ENCODE peak calls at places on chromosomes 16 and 17, in seven cellular contexts. X is lower lobe of right lung; J is OCI-LY7; R is kidney epithelial cell; O is endodermal cell; P is tibial nerve; Y is CD8-positive, alpha-beta T cell. N is an unnamed sample.

GRCh38 chr17:6556121-6557039 is at the start of gene PITPNM3:
- DNase-seq in X (peak; percentile 63), J (no peak), R (no peak), O (peak; percentile 80), P (no peak), Y (no peak), N (no peak)

GRCh38 chr16:66603537-66604375 is 748 bp upstream of the CMTM3 start:
- DNase-seq in X (peak; percentile 76), J (peak; percentile 75), R (no peak), O (no peak), P (peak; percentile 51), Y (peak; percentile 51), N (peak; percentile 88)

GRCh38 chr17:50346313-50347086 is 574 bp downstream of the XYLT2 start:
- DNase-seq in X (peak; percentile 73), J (no peak), R (no peak), O (peak; percentile 89), P (no peak), Y (no peak), N (no peak)

GRCh38 chr16:83588070-83588469 is 219.7 kb upstream of the HSBP1 start:
- DNase-seq in X (no peak), J (no peak), R (no peak), O (no peak), P (no peak), Y (no peak), N (no peak)

GRCh38 chr17:61401280-61402072 is 1.8 kb downstream of the TBX2 start:
- DNase-seq in X (no peak), J (no peak), R (no peak), O (peak; percentile 72), P (no peak), Y (no peak), N (no peak)

GRCh38 chr16:56314244-56314850 is 111.0 kb downstream of the AMFR start:
- DNase-seq in X (no peak), J (no peak), R (no peak), O (no peak), P (no peak), Y (no peak), N (no peak)

GRCh38 chr17:7308625-7309433 is 1.4 kb downstream of the EIF5A start:
- DNase-seq in X (peak; percentile 81), J (peak; percentile 76), R (peak; percentile 44), O (peak; percentile 94), P (peak; percentile 70), Y (peak; percentile 75), N (no peak)

GRCh38 chr17:58415371-58416055 is 1.8 kb downstream of the RNF43 start:
- DNase-seq in X (peak; percentile 54), J (no peak), R (no peak), O (peak; percentile 80), P (no peak), Y (no peak), N (no peak)

GRCh38 chr17:29570521-29570920 is 2.0 kb downstream of the TP53I13 start:
- DNase-seq in X (no peak), J (no peak), R (no peak), O (peak; percentile 32), P (no peak), Y (no peak), N (peak; percentile 58)

GRCh38 chr17:48121921-48122650 is 14.5 kb downstream of the SNX11 start:
- DNase-seq in X (no peak), J (no peak), R (no peak), O (peak; percentile 33), P (no peak), Y (no peak), N (no peak)

GRCh38 chr16:3256876-3257465 is 538 bp upstream of the MEFV start:
- DNase-seq in X (no peak), J (no peak), R (no peak), O (no peak), P (no peak), Y (no peak), N (no peak)

GRCh38 chr17:38656959-38657823 is 17.6 kb downstream of the EPOP start:
- DNase-seq in X (no peak), J (peak; percentile 70), R (no peak), O (peak; percentile 62), P (no peak), Y (no peak), N (no peak)

GRCh38 chr17:80201446-80201845 is 18.7 kb downstream of the SGSH start:
- DNase-seq in X (no peak), J (no peak), R (no peak), O (no peak), P (no peak), Y (no peak), N (no peak)

GRCh38 chr17:78745407-78746088 is 36.5 kb downstream of the CYTH1 start:
- DNase-seq in X (no peak), J (peak; percentile 70), R (no peak), O (peak; percentile 71), P (peak; percentile 48), Y (no peak), N (no peak)

GRCh38 chr17:48026503-48027321 is 10.9 kb downstream of the COPZ2 start:
- DNase-seq in X (peak; percentile 85), J (peak; percentile 87), R (no peak), O (peak; percentile 98), P (peak; percentile 83), Y (peak; percentile 56), N (peak; percentile 90)

GRCh38 chr16:86307518-86307903 is 202.8 kb upstream of the FOXF1 start:
- DNase-seq in X (no peak), J (no peak), R (no peak), O (no peak), P (no peak), Y (no peak), N (no peak)

GRCh38 chr16:86051376-86052114 is 152.6 kb downstream of the IRF8 start:
- DNase-seq in X (no peak), J (no peak), R (no peak), O (no peak), P (no peak), Y (no peak), N (no peak)

GRCh38 chr16:77298638-77299360 is 99.6 kb downstream of the SYCE1L start:
- DNase-seq in X (no peak), J (no peak), R (peak; percentile 98), O (no peak), P (peak; percentile 8), Y (no peak), N (no peak)

GRCh38 chr16:53545433-53545832 is 42.4 kb upstream of the AKTIP start:
- DNase-seq in X (no peak), J (no peak), R (no peak), O (no peak), P (no peak), Y (peak; percentile 14), N (no peak)

DNA sequence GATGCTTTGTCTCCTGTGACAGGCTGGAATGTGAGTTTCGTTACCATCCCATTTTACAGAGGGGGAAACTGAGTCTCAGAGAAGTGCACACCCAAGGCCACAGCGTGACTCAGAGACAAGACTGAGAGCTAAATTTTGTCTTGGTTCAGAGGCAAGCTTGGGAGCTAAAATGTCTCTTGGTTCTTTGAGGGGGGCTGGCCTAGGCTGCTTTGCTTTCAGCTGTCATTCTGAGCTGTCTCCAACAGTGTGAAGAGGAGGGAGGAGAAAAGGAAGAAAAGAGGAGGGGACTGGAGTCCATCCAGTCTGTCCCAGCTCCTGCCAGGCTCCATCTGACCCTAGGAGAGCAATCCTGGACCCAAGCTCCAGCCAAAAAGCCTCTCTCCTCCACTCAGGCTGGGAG is at the start of gene CLEC19A:
- DNase-seq in X (no peak), J (no peak), R (no peak), O (no peak), P (no peak), Y (no peak), N (no peak)
- TF ChIP-seq CTCF in X (no peak), J (no peak), R (no peak), O (no peak), P (no peak), Y (no peak), N (no peak)

DNA sequence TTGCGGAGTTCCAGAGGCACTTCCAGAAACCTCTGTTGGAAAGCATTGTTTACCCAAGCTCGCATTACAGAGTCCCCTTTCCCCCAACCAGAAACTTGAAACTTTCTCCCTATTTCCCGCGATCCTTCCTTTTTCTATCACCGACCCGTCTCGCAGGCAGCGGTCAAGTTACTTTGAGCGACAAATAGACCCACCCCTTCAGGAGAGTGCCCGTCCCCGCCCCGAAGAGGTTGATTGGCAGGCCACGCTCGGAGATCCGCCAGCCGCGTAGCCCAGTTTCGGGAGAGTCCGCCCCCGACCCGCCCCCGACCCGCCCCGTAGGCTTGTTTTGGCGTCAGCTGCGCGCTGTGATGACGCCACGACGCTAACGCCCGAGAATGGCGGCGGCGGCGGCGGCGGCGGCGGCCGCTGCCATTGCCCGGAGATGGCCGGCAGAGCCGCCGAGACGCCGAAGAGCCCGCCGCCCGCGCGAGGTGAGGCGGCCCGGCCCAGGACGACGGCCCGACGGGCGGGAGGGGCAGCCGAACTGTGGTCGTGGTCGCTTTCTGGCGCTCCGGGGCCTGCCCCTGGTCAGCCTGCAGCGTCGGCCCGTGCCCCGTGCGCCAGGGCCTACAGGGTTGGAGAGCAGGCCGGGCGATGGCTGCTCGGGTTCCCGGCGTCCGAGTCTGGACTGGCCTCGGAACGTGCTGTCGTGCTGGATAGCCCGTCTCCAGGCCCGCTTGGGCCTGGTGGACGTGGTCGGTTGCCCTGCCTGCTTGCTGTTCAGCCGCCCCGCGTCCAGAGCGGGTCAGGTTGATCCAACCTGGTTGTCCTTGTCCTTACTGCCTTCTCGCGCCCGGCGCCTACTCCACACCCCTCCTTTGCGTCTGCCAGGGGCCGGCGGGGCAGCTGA is at the start of gene PSKH1:
- DNase-seq in X (peak; percentile 97), J (peak; percentile 96), R (peak; percentile 76), O (peak; percentile 99), P (peak; percentile 95), Y (peak; percentile 90), N (peak; percentile 96)
- TF ChIP-seq CTCF in X (no peak), J (no peak), R (no peak), O (no peak), P (no peak), Y (no peak), N (no peak)

GRCh38 chr17:10357768-10358167 is 15.0 kb downstream of the MYH13 start:
- DNase-seq in X (no peak), J (peak; percentile 20), R (no peak), O (peak; percentile 94), P (no peak), Y (no peak), N (no peak)

DNA sequence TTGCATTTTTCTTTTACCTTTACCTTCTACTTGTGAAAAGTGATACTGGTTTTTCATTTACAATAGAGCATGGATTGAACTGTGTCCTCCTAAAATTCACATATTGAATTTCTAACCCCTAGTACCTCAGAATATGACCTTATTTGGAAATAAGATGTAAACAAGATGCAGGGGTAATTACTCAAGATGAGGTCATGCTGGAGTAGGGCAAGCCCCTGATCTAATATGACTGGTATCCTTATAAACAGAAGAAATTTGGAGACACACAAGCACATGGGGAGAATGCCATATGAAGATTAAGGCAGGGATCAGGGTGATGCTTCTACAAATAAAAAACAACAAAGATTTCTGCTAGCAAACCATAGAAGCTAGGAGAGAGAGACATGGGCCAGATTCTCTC is 12.2 kb downstream of the MYH13 start:
- DNase-seq in X (no peak), J (no peak), R (no peak), O (no peak), P (no peak), Y (no peak), N (no peak)
- TF ChIP-seq CTCF in X (no peak), J (no peak), R (no peak), O (no peak), P (no peak), Y (no peak), N (no peak)

DNA sequence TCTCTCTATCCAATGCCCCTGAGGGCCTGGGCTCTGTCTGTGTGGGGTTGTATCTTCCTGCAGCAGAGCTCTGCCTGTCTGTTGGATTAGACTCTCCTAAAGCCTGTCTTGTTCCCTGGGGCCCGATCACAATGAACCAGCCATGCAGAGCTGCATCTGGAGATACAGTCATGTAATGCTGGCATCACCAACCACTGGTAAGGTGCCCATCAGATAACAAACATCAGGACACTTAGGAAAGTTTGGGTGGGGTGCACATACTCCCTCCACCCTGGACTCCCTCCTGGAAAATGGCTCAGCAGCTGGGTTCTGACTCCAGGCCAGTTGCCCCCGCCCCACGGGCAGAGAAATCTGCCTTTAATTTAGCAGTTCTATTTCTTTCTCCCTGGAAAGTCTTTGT is 61.3 kb upstream of the BRD7 start:
- DNase-seq in X (no peak), J (no peak), R (no peak), O (no peak), P (no peak), Y (no peak), N (peak; percentile 40)
- TF ChIP-seq CTCF in X (no peak), J (no peak), R (no peak), O (no peak), P (no peak), Y (no peak), N (no peak)

N was measured in type B pancreatic cell.